ENCODE peak calls at places on chromosomes 2 and 18, in nine cellular contexts. Z is thyroid gland; W is left lung; T is right cardiac atrium; U is CD8-positive, alpha-beta memory T cell; X is upper lobe of right lung; J is IMR-90; D is breast epithelium; B is A549. R is an unnamed sample.

GRCh38 chr2:218023636-218024035 is 20.8 kb upstream of the TNS1 start:
- DNase-seq in X (peak; percentile 19), T (no peak), Z (no peak), U (no peak), J (no peak), W (peak; percentile 7), B (no peak), D (peak; percentile 19), R (no peak)

GRCh38 chr2:239274391-239275001 is 126.3 kb downstream of the HDAC4 start:
- DNase-seq in Z (no peak), T (peak; percentile 63), U (no peak), B (peak; percentile 74), X (peak; percentile 63), W (no peak), D (no peak), J (peak; percentile 70), R (peak; percentile 29)

GRCh38 chr2:209661286-209661685 is 110.3 kb upstream of the UNC80 start:
- DNase-seq in T (no peak), X (no peak), J (no peak), U (no peak), D (no peak), B (no peak), W (no peak), Z (no peak), R (no peak)

GRCh38 chr2:135916232-135916631 is 40.0 kb upstream of the MCM6 start:
- DNase-seq in B (peak; percentile 6), X (no peak), Z (no peak), U (no peak), J (peak; percentile 40), W (no peak), T (no peak), D (no peak), R (no peak)

GRCh38 chr2:176879596-176879995 is 333.0 kb upstream of the HNRNPA3 start:
- DNase-seq in B (no peak), Z (no peak), J (no peak), W (no peak), U (no peak), D (no peak), X (no peak), T (no peak), R (no peak)

GRCh38 chr18:70382032-70382431 is 93.2 kb downstream of the SOCS6 start:
- DNase-seq in J (no peak), D (no peak), U (no peak), W (no peak), B (no peak), X (no peak), T (no peak), Z (no peak), R (no peak)

GRCh38 chr18:21191596-21192307 is 50.3 kb upstream of the GREB1L start:
- DNase-seq in U (no peak), D (peak; percentile 56), B (peak; percentile 20), W (peak; percentile 54), J (peak; percentile 55), X (no peak), Z (peak; percentile 58), T (peak; percentile 32), R (peak; percentile 52)

GRCh38 chr2:120502761-120503160 is 156.8 kb downstream of the INHBB start:
- DNase-seq in Z (no peak), B (no peak), J (no peak), W (no peak), T (no peak), U (no peak), X (no peak), D (no peak), R (no peak)

DNA sequence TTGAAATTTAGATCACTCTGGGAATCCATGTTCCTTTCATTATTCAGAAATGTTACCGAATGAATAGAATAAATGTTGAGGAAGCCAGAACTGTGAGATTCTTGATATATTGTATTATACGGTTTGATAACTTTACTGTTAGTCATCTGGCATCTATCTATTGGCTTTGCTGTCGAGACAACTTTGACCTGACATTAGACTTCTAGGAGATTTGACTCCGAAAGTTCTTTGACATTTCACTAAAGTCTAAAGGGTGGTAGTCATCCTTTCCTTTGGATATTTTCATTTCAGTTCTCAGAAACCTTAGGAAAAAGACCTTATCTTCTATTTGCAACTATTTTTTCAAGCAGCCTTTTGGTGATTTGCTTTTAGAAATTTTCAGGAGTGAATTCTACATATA is 1.9 kb downstream of the BMPR2 start:
- DNase-seq in Z (no peak), B (no peak), D (no peak), X (no peak), T (no peak), U (no peak), W (no peak), J (no peak), R (no peak)
- H3K27ac ChIP-seq in Z (peak overlapping the region; percentile 98), B (peak overlapping the region; percentile 96), D (no peak overlapping the region), X (peak overlapping the region; percentile 95), T (no peak overlapping the region), U (peak overlapping the region; percentile 65), W (peak overlapping the region; percentile 98), J (peak overlapping the region; percentile 24), R (no peak overlapping the region)

GRCh38 chr18:58861853-58862252 is 2.8 kb upstream of the ZNF532 start:
- DNase-seq in U (no peak), D (no peak), T (no peak), X (no peak), B (no peak), J (no peak), Z (no peak), W (no peak), R (no peak)
- H3K27ac ChIP-seq in U (no peak overlapping the region), D (peak overlapping the region; percentile 98), T (no peak overlapping the region), X (no peak overlapping the region), B (peak overlapping the region; percentile 99), J (no peak overlapping the region), Z (peak overlapping the region; percentile 99), W (peak overlapping the region; percentile 28), R (peak overlapping the region; percentile 96)

GRCh38 chr2:222949690-222950323 is 89.0 kb downstream of the ACSL3 start:
- DNase-seq in X (no peak), W (no peak), D (no peak), T (no peak), U (no peak), J (no peak), Z (no peak), B (no peak), R (no peak)
- H3K27ac ChIP-seq in X (no peak overlapping the region), W (no peak overlapping the region), D (no peak overlapping the region), T (no peak overlapping the region), U (no peak overlapping the region), J (peak overlapping the region; percentile 95), Z (no peak overlapping the region), B (no peak overlapping the region), R (no peak overlapping the region)

DNA sequence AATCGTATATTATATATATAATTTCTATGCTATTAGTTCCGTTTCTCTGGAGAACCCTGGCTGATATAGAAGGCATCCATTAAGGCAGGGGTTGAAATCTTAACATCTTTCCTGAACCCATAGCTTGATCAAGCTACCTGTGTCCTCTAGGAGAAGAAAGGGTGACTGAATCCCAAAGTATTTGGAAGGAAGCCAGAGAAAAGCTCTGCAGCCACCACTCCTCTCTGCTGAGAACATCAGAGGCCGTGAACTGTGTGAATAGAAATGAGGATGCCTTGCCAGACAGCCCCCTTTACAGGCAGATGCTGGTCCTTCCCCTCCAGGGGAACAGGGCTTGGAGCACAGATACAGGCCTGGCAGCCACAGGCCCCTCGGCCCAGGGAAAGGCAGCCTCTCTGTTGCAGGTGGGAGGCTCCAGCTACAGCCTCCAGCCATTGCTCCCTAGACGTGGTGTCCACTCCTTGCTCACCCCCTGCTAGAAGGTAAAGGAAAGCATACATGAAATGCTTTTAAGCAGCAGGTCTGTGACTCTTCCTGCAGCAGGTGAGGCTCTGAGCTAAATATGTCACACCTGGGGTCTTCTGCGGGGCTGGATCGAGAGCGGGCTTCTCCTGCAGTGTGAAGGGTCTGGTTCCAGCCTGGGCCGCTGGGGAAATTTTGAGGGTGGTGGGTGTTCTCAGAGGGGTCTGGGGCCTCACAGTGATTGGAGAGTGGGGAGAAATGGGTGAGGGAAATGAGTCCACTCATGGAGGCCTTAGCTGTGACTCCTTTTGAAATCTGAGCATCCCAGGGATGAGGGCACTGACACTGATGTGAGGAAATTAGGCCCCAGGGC is 233.9 kb downstream of the KLHL29 start:
- DNase-seq in J (peak; percentile 16), B (no peak), X (peak; percentile 56), Z (no peak), T (no peak), D (no peak), W (peak; percentile 20), U (no peak), R (no peak)
- H3K27ac ChIP-seq in J (no peak overlapping the region), B (no peak overlapping the region), X (peak overlapping the region; percentile 55), Z (no peak overlapping the region), T (no peak overlapping the region), D (peak overlapping the region; percentile 86), W (no peak overlapping the region), U (no peak overlapping the region), R (no peak overlapping the region)

R was measured in stomach.